ENCODE peak calls at places on chromosomes 2 and 18, in eight cellular contexts. C, Y, A, Z, U, D, E and Q are unnamed samples.
A peak's percentile ranks its signal among the peaks of the same experiment; 100 is the strongest.

GRCh38 chr2:201831469-201831868 is 25.1 kb downstream of the CDK15 start:
- DNase-seq in C (no peak), E (no peak), U (no peak), Y (no peak), A (no peak), Z (peak; percentile 86), D (no peak), Q (peak; percentile 18)

GRCh38 chr18:36212978-36213303 is 25.6 kb downstream of the MOCOS start:
- DNase-seq in Z (no peak), D (no peak), C (no peak), A (no peak), E (no peak), U (no peak), Y (no peak), Q (no peak)

GRCh38 chr2:64807417-64807816 is 153.7 kb upstream of the SERTAD2 start:
- DNase-seq in Y (no peak), E (peak; percentile 19), U (no peak), D (no peak), Z (peak; percentile 100), C (no peak), A (peak; percentile 99), Q (peak; percentile 83)

GRCh38 chr2:109172556-109173105 is 43.6 kb downstream of the SH3RF3 start:
- DNase-seq in Y (no peak), A (no peak), D (no peak), Z (peak; percentile 44), C (no peak), U (no peak), E (no peak), Q (peak; percentile 51)

GRCh38 chr2:97707428-97708380 is 5.7 kb upstream of the ZAP70 start:
- DNase-seq in Z (no peak), E (peak; percentile 74), C (no peak), D (peak; percentile 35), U (no peak), A (no peak), Y (peak; percentile 41), Q (no peak)

GRCh38 chr2:161243873-161244272 is 64.4 kb upstream of the PSMD14 start:
- DNase-seq in U (no peak), Y (no peak), Z (no peak), A (no peak), C (no peak), D (no peak), E (no peak), Q (no peak)

GRCh38 chr2:26633993-26634392 is 7.2 kb downstream of the CIB4 start:
- DNase-seq in U (no peak), E (no peak), A (no peak), Z (no peak), Y (no peak), D (no peak), C (no peak), Q (no peak)

GRCh38 chr2:8799004-8799403 is 38.4 kb downstream of the KIDINS220 start:
- DNase-seq in A (no peak), C (no peak), D (no peak), U (no peak), Y (no peak), E (no peak), Z (no peak), Q (no peak)

GRCh38 chr2:105737980-105738657 is 6.6 kb upstream of the NCK2 start:
- DNase-seq in Y (no peak), E (no peak), Z (no peak), U (no peak), A (no peak), D (peak; percentile 51), C (no peak), Q (no peak)

GRCh38 chr2:16225545-16225944 is 285.2 kb downstream of the MYCN start:
- DNase-seq in U (no peak), D (no peak), Z (no peak), E (no peak), Y (no peak), A (no peak), C (no peak), Q (no peak)

GRCh38 chr2:235594041-235594440 is 100.2 kb downstream of the AGAP1 start:
- DNase-seq in Z (peak; percentile 89), C (no peak), Y (no peak), U (peak; percentile 80), E (peak; percentile 81), D (no peak), A (peak; percentile 73), Q (peak; percentile 90)

GRCh38 chr2:111712940-111713339 is 171.1 kb downstream of the ANAPC1 start:
- DNase-seq in U (no peak), Y (no peak), Z (no peak), D (no peak), C (no peak), E (no peak), A (no peak), Q (no peak)

GRCh38 chr2:196274387-196274809 is 103.0 kb upstream of the STK17B start:
- DNase-seq in D (no peak), U (no peak), E (peak; percentile 42), Z (peak; percentile 56), A (no peak), C (no peak), Y (no peak), Q (peak; percentile 48)

GRCh38 chr18:63199743-63200241 is 119.8 kb downstream of the BCL2 start:
- DNase-seq in Z (no peak), C (no peak), A (no peak), Y (no peak), D (peak; percentile 60), U (no peak), E (no peak), Q (no peak)

GRCh38 chr2:28129955-28130695 is 239.6 kb downstream of the BABAM2 start:
- DNase-seq in A (no peak), D (no peak), C (no peak), Y (no peak), U (no peak), E (no peak), Z (peak; percentile 49), Q (no peak)

GRCh38 chr2:56333812-56334485 is 150.2 kb downstream of the CCDC85A start:
- DNase-seq in Y (no peak), C (no peak), D (no peak), E (no peak), A (no peak), U (no peak), Z (no peak), Q (peak; percentile 3)

GRCh38 chr2:178211943-178212342 is 17.6 kb downstream of the OSBPL6 start:
- DNase-seq in E (no peak), C (no peak), U (no peak), Y (no peak), A (no peak), D (no peak), Z (no peak), Q (no peak)

GRCh38 chr18:48216639-48217280 is 192.4 kb downstream of the ZBTB7C start:
- DNase-seq in Z (no peak), U (no peak), D (no peak), C (peak; percentile 60), Y (no peak), A (no peak), E (no peak), Q (no peak)

GRCh38 chr2:19847486-19847885 is 54.3 kb downstream of the TTC32 start:
- DNase-seq in Y (no peak), A (no peak), D (peak; percentile 29), C (no peak), E (no peak), Z (no peak), U (no peak), Q (no peak)

GRCh38 chr18:57660961-57661360 is 39.3 kb upstream of the NARS1 start:
- DNase-seq in U (no peak), D (no peak), Y (no peak), Z (peak; percentile 91), A (peak; percentile 54), C (no peak), E (peak; percentile 48), Q (peak; percentile 80)

GRCh38 chr2:138110453-138111083 is 146.3 kb downstream of the HNMT start:
- DNase-seq in Z (no peak), U (peak; percentile 96), Y (no peak), E (no peak), C (no peak), A (no peak), D (no peak), Q (no peak)

GRCh38 chr18:1094408-1094807 is 189.7 kb downstream of the ADCYAP1 start:
- DNase-seq in Y (no peak), Z (no peak), C (no peak), D (no peak), U (no peak), E (no peak), A (no peak), Q (no peak)

GRCh38 chr2:156400704-156401678 is 35.2 kb upstream of the GPD2 start:
- DNase-seq in Z (peak; percentile 85), D (peak; percentile 90), E (peak; percentile 79), U (peak; percentile 76), A (peak; percentile 67), C (peak; percentile 55), Y (peak; percentile 80), Q (peak; percentile 85)

DNA sequence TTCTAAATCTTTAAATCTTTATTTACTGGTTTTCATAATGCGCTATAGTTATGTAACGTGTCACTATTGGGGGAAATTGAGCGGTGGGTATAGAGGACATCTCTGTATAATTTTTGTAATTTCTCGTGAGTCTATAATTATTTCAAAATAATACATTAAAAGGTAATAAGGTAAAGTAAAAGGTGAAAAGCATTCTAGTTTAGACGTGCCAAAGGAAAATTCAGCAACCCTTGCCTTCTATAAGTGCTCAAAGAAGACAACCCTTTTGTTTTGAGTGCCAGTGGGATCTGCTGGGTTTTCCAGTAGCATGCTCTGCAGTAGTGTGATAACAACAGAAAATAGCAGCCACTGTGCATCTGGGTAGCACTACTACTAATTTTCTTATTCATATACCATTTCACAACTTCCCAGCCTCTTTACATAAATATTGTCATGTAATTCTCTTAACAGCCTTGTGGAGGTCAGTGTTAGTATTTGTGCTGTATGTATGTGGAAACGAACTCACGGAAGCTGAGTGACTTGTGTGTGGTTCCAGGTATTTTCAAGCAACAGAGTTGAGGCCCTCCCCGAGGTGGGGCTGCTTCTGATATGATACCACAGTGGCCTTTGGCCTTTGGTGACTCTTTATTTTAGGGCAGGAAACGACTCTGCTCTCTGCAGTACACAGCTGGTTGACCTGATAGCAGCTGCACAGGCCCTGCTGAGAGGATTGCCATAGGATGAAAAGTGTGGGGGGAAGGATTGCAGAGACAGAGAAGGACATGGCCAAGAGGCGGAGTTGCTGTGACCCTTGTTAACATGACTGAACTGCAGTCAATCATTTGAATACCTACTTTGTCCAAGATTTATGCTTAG is 104.5 kb downstream of the TDRD15 start:
- DNase-seq in D (no peak), Y (no peak), A (no peak), U (peak; percentile 23), Z (no peak), C (no peak), E (peak; percentile 15), Q (no peak)
- TF ChIP-seq CTCF in D (no peak), Y (no peak), A (no peak), U (no peak), Z (no peak), C (no peak), E (no peak), Q (no peak)

GRCh38 chr2:38873763-38874162 is 2.0 kb downstream of the DHX57 start:
- DNase-seq in C (no peak), Y (no peak), A (no peak), Z (no peak), E (no peak), U (no peak), D (no peak), Q (no peak)
- H3K4me3 ChIP-seq in C (no peak overlapping the region), Y (no peak overlapping the region), A (no peak overlapping the region), Z (no peak overlapping the region), E (no peak overlapping the region), U (no peak overlapping the region), D (no peak overlapping the region), Q (no peak overlapping the region)

GRCh38 chr2:88690591-88691338 is 708 bp upstream of the RPIA start:
- DNase-seq in E (no peak), D (no peak), U (peak; percentile 57), C (peak; percentile 36), Y (peak; percentile 60), Z (peak; percentile 2), A (no peak), Q (no peak)
- TF ChIP-seq CTCF in E (no peak), D (no peak), U (no peak), C (no peak), Y (no peak), Z (no peak), A (peak; percentile 15), Q (no peak)

GRCh38 chr18:70046796-70047195 is 99.1 kb upstream of the CD226 start:
- DNase-seq in D (no peak), E (no peak), A (no peak), U (no peak), C (no peak), Y (no peak), Z (no peak), Q (no peak)
- H3K4me3 ChIP-seq in D (no peak overlapping the region), E (no peak overlapping the region), A (no peak overlapping the region), U (no peak overlapping the region), C (peak overlapping the region; percentile 11), Y (no peak overlapping the region), Z (no peak overlapping the region), Q (no peak overlapping the region)